ENCODE peak calls at places on chromosomes 4 and X, in ten cellular contexts. X is pons, J is fibroblast of lung, Y is GM18507, Q is DMS53, D is midbrain, H is fibroblast of gingiva, Z is aorta, L is EL, O is cardiac muscle cell. A is an unnamed sample.

GRCh38 chr4:22240814-22241213 is 275.1 kb downstream of the ADGRA3 start:
- DNase-seq in X (no peak), J (no peak), Y (no peak), Q (no peak), D (no peak), H (no peak), Z (no peak), L (no peak), O (no peak), A (no peak)

GRCh38 chr4:20444599-20445337 is 193.1 kb downstream of the SLIT2 start:
- DNase-seq in X (no peak), J (no peak), Y (no peak), Q (no peak), D (no peak), H (no peak), Z (no peak), L (no peak), O (peak), A (no peak)

GRCh38 chrX:12245650-12246645 is 107.7 kb downstream of the FRMPD4 start:
- DNase-seq in X (no peak), J (peak), Y (no peak), Q (peak), D (no peak), H (peak), Z (no peak), L (peak), O (peak), A (peak)

GRCh38 chrX:25544641-25545040 is 528.9 kb upstream of the ARX start:
- DNase-seq in X (no peak), J (peak), Y (no peak), Q (no peak), D (no peak), H (no peak), Z (no peak), L (no peak), O (peak), A (no peak)

GRCh38 chrX:74514384-74514783 is 93.1 kb downstream of the SLC16A2 start:
- DNase-seq in X (no peak), J (no peak), Y (no peak), Q (peak), D (no peak), H (no peak), Z (no peak), L (no peak), O (peak), A (no peak)

GRCh38 chr4:186651624-186652023 is 72.0 kb downstream of the FAT1 start:
- DNase-seq in X (peak), J (peak), Y (no peak), Q (peak), D (peak), H (no peak), Z (peak), L (no peak), O (peak), A (no peak)

GRCh38 chrX:31266172-31267076 is 194.6 kb upstream of the FTHL17 start:
- DNase-seq in X (no peak), J (peak), Y (peak), Q (peak), D (peak), H (no peak), Z (peak), L (peak), O (peak), A (peak)

GRCh38 chr4:139154952-139155557 is 22.0 kb downstream of the ELF2 start:
- DNase-seq in X (no peak), J (no peak), Y (no peak), Q (no peak), D (no peak), H (no peak), Z (no peak), L (no peak), O (no peak), A (no peak)

GRCh38 chr4:827209-828081 is 1.5 kb upstream of the CPLX1 start:
- DNase-seq in X (no peak), J (no peak), Y (no peak), Q (peak), D (no peak), H (no peak), Z (peak), L (no peak), O (no peak), A (no peak)

GRCh38 chrX:70970482-70970999 is 39.6 kb upstream of the SLC7A3 start:
- DNase-seq in X (peak), J (peak), Y (no peak), Q (peak), D (peak), H (peak), Z (no peak), L (peak), O (peak), A (peak)